ENCODE peak calls at places on chromosome 14, in four cellular contexts. C is H9, A is neuronal stem cell, F is mesenchymal stem cell. L is an unnamed sample.
A peak's percentile ranks its signal among the peaks of the same experiment; 100 is the strongest.

GRCh38 chr14:98229676-98230366 is 1042.2 kb downstream of the BCL11B start:
- DNase-seq in C (no peak), A (no peak), F (no peak), L (no peak)

GRCh38 chr14:105525861-105526780 is at the start of gene TMEM121:
- DNase-seq in F (no peak), A (peak; percentile 63), C (peak; percentile 47), L (no peak)

GRCh38 chr14:104107101-104107581 is 21.6 kb downstream of the ASPG start:
- DNase-seq in F (no peak), A (no peak), C (no peak), L (no peak)

GRCh38 chr14:34199585-34199984 is 248.7 kb upstream of the EGLN3 start:
- DNase-seq in F (peak; percentile 65), A (no peak), C (no peak), L (no peak)

GRCh38 chr14:54343276-54344121 is 53.3 kb upstream of the CDKN3 start:
- DNase-seq in C (no peak), F (no peak), A (no peak), L (no peak)

GRCh38 chr14:42779024-42779423 is 1172.3 kb downstream of the LRFN5 start:
- DNase-seq in C (no peak), F (peak; percentile 10), A (no peak), L (no peak)

GRCh38 chr14:44379292-44379977 is 127.6 kb downstream of the FSCB start:
- DNase-seq in A (no peak), C (no peak), F (no peak), L (no peak)

GRCh38 chr14:75568791-75569190 is 9.6 kb upstream of the FLVCR2 start:
- DNase-seq in F (no peak), C (no peak), A (no peak), L (no peak)

GRCh38 chr14:34460841-34461240 is 1.2 kb downstream of the SPTSSA start:
- DNase-seq in F (peak; percentile 46), A (peak; percentile 12), C (no peak), L (no peak)

GRCh38 chr14:75981426-75981825 is 369 bp downstream of the TGFB3 start:
- DNase-seq in F (no peak), C (peak; percentile 58), A (peak; percentile 37), L (peak; percentile 54)

GRCh38 chr14:34766060-34766459 is 51.7 kb upstream of the CFL2 start:
- DNase-seq in C (no peak), A (no peak), F (no peak), L (no peak)

GRCh38 chr14:58637040-58637390 is 747 bp upstream of the DACT1 start:
- DNase-seq in A (no peak), C (no peak), F (peak; percentile 96), L (no peak)

GRCh38 chr14:76654573-76654955 is 106.7 kb upstream of the VASH1 start:
- DNase-seq in C (peak; percentile 34), F (no peak), A (no peak), L (no peak)

DNA sequence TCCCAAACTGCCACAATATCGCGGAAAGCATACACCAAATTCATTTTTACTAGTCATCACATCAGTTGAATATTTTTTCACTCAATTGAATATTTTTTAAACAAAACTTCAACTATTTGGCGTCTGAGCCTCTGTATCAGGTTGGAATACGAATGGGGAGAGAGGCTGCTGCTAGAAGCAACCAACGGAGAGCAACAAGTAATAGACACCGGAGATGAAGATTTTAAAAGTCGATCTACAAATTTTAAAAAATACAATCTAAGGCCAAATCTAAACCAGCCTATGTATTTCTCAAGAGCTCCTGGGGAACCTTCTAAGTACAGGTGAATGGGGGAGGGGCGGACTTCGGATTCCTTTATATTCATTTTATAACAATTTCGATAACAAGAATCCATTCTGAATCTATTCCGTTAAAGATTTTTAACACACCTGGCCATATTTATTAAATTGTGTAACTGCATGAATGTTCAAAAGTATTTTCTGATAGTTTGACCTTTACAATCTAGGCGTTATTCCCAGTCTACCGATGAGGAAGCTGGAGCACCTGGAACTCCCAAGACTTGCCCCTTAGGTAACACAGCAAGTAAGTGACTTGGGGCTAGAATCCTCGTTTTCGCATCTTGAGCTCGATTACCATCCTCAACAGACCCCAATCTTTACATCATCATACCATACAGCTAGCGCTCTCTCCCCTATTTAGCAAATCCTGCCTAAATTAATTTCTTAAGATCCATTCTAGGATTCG is 1.2 kb downstream of the GNPNAT1 start:
- DNase-seq in A (no peak), F (peak; percentile 33), C (no peak), L (no peak)
- H3K23ac ChIP-seq in A (no peak overlapping the region), F (no peak overlapping the region), C (no peak overlapping the region), L (no peak overlapping the region)

DNA sequence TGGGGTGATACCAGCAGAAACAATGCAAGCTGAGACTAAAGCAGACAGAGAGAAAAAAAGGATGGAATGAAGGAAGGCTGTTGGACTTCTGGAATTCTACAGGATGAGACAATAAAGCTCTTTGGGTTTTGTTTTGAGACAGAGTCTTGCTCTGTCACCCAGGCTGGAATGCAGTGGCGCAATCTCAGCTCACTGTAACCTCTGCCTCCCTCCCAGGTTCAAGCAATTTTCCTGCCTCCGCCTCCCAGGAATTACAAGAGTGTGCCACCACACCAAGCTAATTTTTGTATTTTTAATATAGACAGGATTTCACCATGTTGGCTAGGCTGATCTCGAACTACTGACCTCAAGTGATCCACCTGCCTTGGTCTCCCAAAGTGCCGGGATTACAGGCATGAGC is 115.4 kb downstream of the EXOC5 start:
- DNase-seq in F (no peak), A (no peak), C (no peak), L (no peak)
- H2BK12ac ChIP-seq in F (no peak overlapping the region), A (no peak overlapping the region), C (no peak overlapping the region), L (no peak overlapping the region)

GRCh38 chr14:24508155-24508554 is at the start of gene CMA1:
- DNase-seq in F (no peak), C (no peak), A (no peak), L (no peak)
- H3K23ac ChIP-seq in F (no peak within 1 kb of the TSS), C (no peak within 1 kb of the TSS), A (no peak within 1 kb of the TSS), L (no peak within 1 kb of the TSS)

GRCh38 chr14:68548194-68549056 is 244.4 kb downstream of the ZFP36L1 start:
- DNase-seq in F (peak; percentile 99), C (no peak), A (peak; percentile 51), L (peak; percentile 54)
- H2BK12ac ChIP-seq in F (peak overlapping the region; percentile 99), C (no peak overlapping the region), A (peak overlapping the region; percentile 87), L (peak overlapping the region; percentile 95)

DNA sequence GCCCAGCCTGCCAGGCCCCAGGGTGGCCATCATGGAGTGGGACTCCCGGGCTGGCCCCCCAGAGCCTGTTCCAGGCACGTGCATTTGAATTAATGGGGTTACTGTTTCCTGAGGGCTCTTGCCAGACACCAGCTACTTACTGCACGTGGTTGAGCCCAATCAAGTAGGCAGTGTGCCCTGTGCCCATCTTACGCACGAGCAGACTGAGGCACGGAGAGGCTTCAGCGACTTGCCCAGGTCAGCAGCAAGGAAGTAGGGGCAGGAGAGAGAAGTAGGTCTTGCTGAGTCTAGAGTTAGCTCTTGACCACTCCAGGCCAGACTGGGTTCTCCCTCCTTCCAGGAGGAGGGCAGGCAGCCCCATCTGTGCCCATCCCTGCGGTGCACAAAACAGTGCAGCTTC is 67.7 kb downstream of the DIO3 start:
- DNase-seq in A (no peak), C (no peak), F (no peak), L (no peak)
- H3K23ac ChIP-seq in A (peak overlapping the region; percentile 16), C (no peak overlapping the region), F (no peak overlapping the region), L (no peak overlapping the region)

GRCh38 chr14:91946313-91947195 is 940 bp downstream of the FBLN5 start:
- DNase-seq in C (no peak), F (peak; percentile 40), A (no peak), L (peak; percentile 35)
- H2BK12ac ChIP-seq in C (no peak overlapping the region), F (no peak overlapping the region), A (no peak overlapping the region), L (no peak overlapping the region)

DNA sequence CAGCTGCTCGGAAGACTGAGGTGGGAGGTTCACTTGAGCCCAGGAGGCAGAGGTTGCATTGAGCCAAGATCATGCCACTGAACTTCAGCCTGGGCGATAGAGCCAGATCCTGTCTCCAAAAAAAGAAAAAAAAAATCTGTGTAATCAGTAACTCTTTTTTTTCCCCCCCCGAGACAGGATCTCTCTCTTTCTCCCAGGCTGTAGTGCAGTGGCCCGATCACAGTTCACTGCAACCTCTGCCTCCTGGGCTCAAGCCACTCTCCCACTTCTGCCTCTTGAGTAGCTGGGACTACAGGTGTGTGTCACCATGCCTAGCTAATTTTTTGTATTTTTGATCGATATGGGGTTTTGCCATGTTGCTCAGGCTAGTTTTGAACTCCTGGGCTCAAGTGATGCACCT is 113.6 kb downstream of the SYNE2 start:
- DNase-seq in F (no peak), A (no peak), C (no peak), L (no peak)
- H3K23ac ChIP-seq in F (no peak overlapping the region), A (no peak overlapping the region), C (no peak overlapping the region), L (no peak overlapping the region)

DNA sequence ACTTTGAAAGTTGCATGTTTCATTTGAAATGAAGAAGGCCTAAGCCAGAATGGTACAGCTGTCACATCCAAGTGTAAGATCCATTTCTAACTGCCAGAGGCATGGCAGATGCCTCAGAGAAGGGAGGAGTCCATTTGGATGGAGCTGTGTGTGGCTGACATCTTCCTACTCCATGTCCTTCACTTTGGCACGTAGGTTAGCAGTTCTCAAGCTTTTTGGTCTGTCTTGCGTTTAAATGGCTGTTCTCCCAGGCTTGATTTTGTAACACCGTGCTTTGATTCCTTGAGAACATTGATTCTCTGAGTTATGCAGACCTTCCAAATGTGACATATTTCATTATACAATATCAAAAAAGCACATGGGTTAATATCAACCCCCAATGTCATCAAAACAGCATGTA is 23.4 kb downstream of the EML1 start:
- DNase-seq in A (no peak), C (no peak), F (no peak), L (no peak)
- H2BK12ac ChIP-seq in A (no peak overlapping the region), C (no peak overlapping the region), F (no peak overlapping the region), L (no peak overlapping the region)

GRCh38 chr14:89855961-89856360 is 98.6 kb downstream of the EFCAB11 start:
- DNase-seq in A (no peak), C (no peak), F (peak; percentile 59), L (no peak)
- H3K23ac ChIP-seq in A (no peak overlapping the region), C (no peak overlapping the region), F (no peak overlapping the region), L (no peak overlapping the region)

L was measured in H1.